ENCODE peak calls at places on chromosome 16, in six cellular contexts. N, X, H, T, V and E are unnamed samples.

GRCh38 chr16:13936596-13937081 is 16.7 kb downstream of the ERCC4 start:
- DNase-seq in N (peak; percentile 64), X (no peak), H (peak; percentile 81), T (no peak), V (no peak), E (no peak)

GRCh38 chr16:4298761-4299522 is 16.9 kb upstream of the GLIS2 start:
- DNase-seq in N (peak; percentile 94), X (peak; percentile 90), H (peak; percentile 92), T (no peak), V (no peak), E (no peak)

GRCh38 chr16:17277981-17278381 is 192.8 kb downstream of the XYLT1 start:
- DNase-seq in N (peak; percentile 24), X (no peak), H (peak; percentile 19), T (no peak), V (no peak), E (no peak)

GRCh38 chr16:85682516-85682915 is 6.2 kb downstream of the GINS2 start:
- DNase-seq in N (no peak), X (no peak), H (no peak), T (no peak), V (no peak), E (no peak)

GRCh38 chr16:66603537-66604375 is 748 bp upstream of the CMTM3 start:
- DNase-seq in N (no peak), X (peak; percentile 93), H (peak; percentile 70), T (no peak), V (peak; percentile 62), E (peak; percentile 87)

GRCh38 chr16:69917739-69918138 is 33.4 kb upstream of the CLEC18A start:
- DNase-seq in N (peak; percentile 89), X (peak; percentile 78), H (peak; percentile 98), T (no peak), V (no peak), E (no peak)

GRCh38 chr16:64416232-64417010 is 705.4 kb downstream of the CDH11 start:
- DNase-seq in N (peak; percentile 78), X (no peak), H (peak; percentile 48), T (peak; percentile 8), V (no peak), E (no peak)

GRCh38 chr16:82603784-82604411 is 22.9 kb upstream of the CDH13 start:
- DNase-seq in N (peak; percentile 84), X (no peak), H (peak; percentile 78), T (no peak), V (no peak), E (no peak)

GRCh38 chr16:49015189-49015540 is 266.5 kb downstream of the CBLN1 start:
- DNase-seq in N (no peak), X (no peak), H (no peak), T (no peak), V (no peak), E (no peak)

GRCh38 chr16:52597772-52598483 is 51.0 kb upstream of the TOX3 start:
- DNase-seq in N (no peak), X (no peak), H (no peak), T (peak; percentile 85), V (no peak), E (no peak)

GRCh38 chr16:13143551-13143950 is 242.2 kb downstream of the SHISA9 start:
- DNase-seq in N (no peak), X (no peak), H (no peak), T (no peak), V (no peak), E (no peak)

GRCh38 chr16:62692685-62693084 is 656.4 kb upstream of the CDH8 start:
- DNase-seq in N (no peak), X (no peak), H (no peak), T (no peak), V (no peak), E (no peak)